ENCODE peak calls at places on chromosomes 6 and 20, in six cellular contexts. One of them, this sample, is unnamed.
A peak's percentile ranks its signal among the peaks of the same experiment; 100 is the strongest.

GRCh38 chr6:9690388-9690787 is 724.5 kb downstream of the TFAP2A start:
- DNase-seq in AG08396: no peak
- DNase-seq in stimulated activated CD4-positive, alpha-beta T cell treated with anti-CD3 and anti-CD28 coated beads, Interleukin-2, amount 100 ng/mL, for 48 hours: no peak
- DNase-seq in NCI-H1105: no peak
- DNase-seq in AG04450: no peak
- DNase-seq in hypothalamus: no peak
- DNase-seq in this sample: no peak

GRCh38 chr20:10537850-10538480 is 102.9 kb downstream of the SLX4IP start:
- DNase-seq in NCI-H1105: no peak
- DNase-seq in AG08396: no peak
- DNase-seq in hypothalamus: no peak
- DNase-seq in stimulated activated CD4-positive, alpha-beta T cell treated with anti-CD3 and anti-CD28 coated beads, Interleukin-2, amount 100 ng/mL, for 48 hours: no peak
- DNase-seq in AG04450: no peak
- DNase-seq in this sample: no peak

GRCh38 chr6:65004283-65004682 is 702.7 kb downstream of the EYS start:
- DNase-seq in AG08396: no peak
- DNase-seq in NCI-H1105: no peak
- DNase-seq in hypothalamus: no peak
- DNase-seq in AG04450: no peak
- DNase-seq in stimulated activated CD4-positive, alpha-beta T cell treated with anti-CD3 and anti-CD28 coated beads, Interleukin-2, amount 100 ng/mL, for 48 hours: no peak
- DNase-seq in this sample: no peak

GRCh38 chr6:169254456-169255316 is 1.0 kb upstream of the THBS2 start:
- DNase-seq in AG08396: no peak
- DNase-seq in NCI-H1105: peak; percentile 46
- DNase-seq in stimulated activated CD4-positive, alpha-beta T cell treated with anti-CD3 and anti-CD28 coated beads, Interleukin-2, amount 100 ng/mL, for 48 hours: no peak
- DNase-seq in AG04450: no peak
- DNase-seq in hypothalamus: no peak
- DNase-seq in this sample: no peak

GRCh38 chr6:149716584-149716983 is 1.3 kb downstream of the LATS1 start:
- DNase-seq in AG08396: peak; percentile 33
- DNase-seq in AG04450: no peak
- DNase-seq in hypothalamus: no peak
- DNase-seq in NCI-H1105: no peak
- DNase-seq in stimulated activated CD4-positive, alpha-beta T cell treated with anti-CD3 and anti-CD28 coated beads, Interleukin-2, amount 100 ng/mL, for 48 hours: no peak
- DNase-seq in this sample: no peak

GRCh38 chr20:54107600-54108393 is 37.4 kb upstream of the BCAS1 start:
- DNase-seq in stimulated activated CD4-positive, alpha-beta T cell treated with anti-CD3 and anti-CD28 coated beads, Interleukin-2, amount 100 ng/mL, for 48 hours: no peak
- DNase-seq in NCI-H1105: no peak
- DNase-seq in hypothalamus: no peak
- DNase-seq in AG08396: no peak
- DNase-seq in AG04450: no peak
- DNase-seq in this sample: no peak

GRCh38 chr6:41191569-41191968 is 9.4 kb downstream of the TREML2 start:
- DNase-seq in AG04450: no peak
- DNase-seq in AG08396: peak; percentile 56
- DNase-seq in NCI-H1105: no peak
- DNase-seq in hypothalamus: no peak
- DNase-seq in stimulated activated CD4-positive, alpha-beta T cell treated with anti-CD3 and anti-CD28 coated beads, Interleukin-2, amount 100 ng/mL, for 48 hours: peak; percentile 39
- DNase-seq in this sample: peak; percentile 38

GRCh38 chr6:169794317-169795055 is 43.1 kb downstream of the ERMARD start:
- DNase-seq in AG04450: no peak
- DNase-seq in NCI-H1105: peak; percentile 97
- DNase-seq in stimulated activated CD4-positive, alpha-beta T cell treated with anti-CD3 and anti-CD28 coated beads, Interleukin-2, amount 100 ng/mL, for 48 hours: no peak
- DNase-seq in AG08396: no peak
- DNase-seq in hypothalamus: no peak
- DNase-seq in this sample: no peak

GRCh38 chr6:108651781-108652227 is 91.1 kb downstream of the FOXO3 start:
- DNase-seq in hypothalamus: no peak
- DNase-seq in AG04450: peak; percentile 67
- DNase-seq in stimulated activated CD4-positive, alpha-beta T cell treated with anti-CD3 and anti-CD28 coated beads, Interleukin-2, amount 100 ng/mL, for 48 hours: no peak
- DNase-seq in AG08396: peak; percentile 67
- DNase-seq in NCI-H1105: no peak
- DNase-seq in this sample: peak; percentile 14

GRCh38 chr20:31833130-31833930 is 12.1 kb downstream of the FOXS1 start:
- DNase-seq in AG08396: peak; percentile 63
- DNase-seq in AG04450: no peak
- DNase-seq in hypothalamus: peak; percentile 6
- DNase-seq in NCI-H1105: no peak
- DNase-seq in stimulated activated CD4-positive, alpha-beta T cell treated with anti-CD3 and anti-CD28 coated beads, Interleukin-2, amount 100 ng/mL, for 48 hours: peak; percentile 64
- DNase-seq in this sample: peak; percentile 98

GRCh38 chr6:16168858-16169257 is 40.0 kb downstream of the MYLIP start:
- DNase-seq in stimulated activated CD4-positive, alpha-beta T cell treated with anti-CD3 and anti-CD28 coated beads, Interleukin-2, amount 100 ng/mL, for 48 hours: no peak
- DNase-seq in AG04450: no peak
- DNase-seq in NCI-H1105: peak; percentile 46
- DNase-seq in AG08396: no peak
- DNase-seq in hypothalamus: no peak
- DNase-seq in this sample: no peak

GRCh38 chr6:40996591-40997247 is 42.3 kb downstream of the UNC5CL start:
- DNase-seq in AG04450: no peak
- DNase-seq in AG08396: peak; percentile 10
- DNase-seq in hypothalamus: no peak
- DNase-seq in NCI-H1105: no peak
- DNase-seq in stimulated activated CD4-positive, alpha-beta T cell treated with anti-CD3 and anti-CD28 coated beads, Interleukin-2, amount 100 ng/mL, for 48 hours: no peak
- DNase-seq in this sample: no peak

GRCh38 chr20:63156221-63156671 is 59.7 kb downstream of the YTHDF1 start:
- DNase-seq in AG04450: no peak
- DNase-seq in stimulated activated CD4-positive, alpha-beta T cell treated with anti-CD3 and anti-CD28 coated beads, Interleukin-2, amount 100 ng/mL, for 48 hours: no peak
- DNase-seq in AG08396: no peak
- DNase-seq in hypothalamus: no peak
- DNase-seq in NCI-H1105: no peak
- DNase-seq in this sample: peak; percentile 57

GRCh38 chr6:155408981-155409380 is 46.7 kb downstream of the NOX3 start:
- DNase-seq in NCI-H1105: no peak
- DNase-seq in stimulated activated CD4-positive, alpha-beta T cell treated with anti-CD3 and anti-CD28 coated beads, Interleukin-2, amount 100 ng/mL, for 48 hours: no peak
- DNase-seq in AG04450: no peak
- DNase-seq in AG08396: no peak
- DNase-seq in hypothalamus: no peak
- DNase-seq in this sample: no peak

GRCh38 chr20:50728981-50729874 is 2.2 kb upstream of the PARD6B start:
- DNase-seq in NCI-H1105: no peak
- DNase-seq in stimulated activated CD4-positive, alpha-beta T cell treated with anti-CD3 and anti-CD28 coated beads, Interleukin-2, amount 100 ng/mL, for 48 hours: no peak
- DNase-seq in AG08396: no peak
- DNase-seq in AG04450: no peak
- DNase-seq in hypothalamus: no peak
- DNase-seq in this sample: no peak

GRCh38 chr20:11832397-11832796 is 85.3 kb upstream of the BTBD3 start:
- DNase-seq in AG08396: no peak
- DNase-seq in AG04450: no peak
- DNase-seq in hypothalamus: no peak
- DNase-seq in NCI-H1105: no peak
- DNase-seq in stimulated activated CD4-positive, alpha-beta T cell treated with anti-CD3 and anti-CD28 coated beads, Interleukin-2, amount 100 ng/mL, for 48 hours: no peak
- DNase-seq in this sample: no peak

GRCh38 chr20:41717464-41717863 is 99.3 kb upstream of the CHD6 start:
- DNase-seq in AG04450: no peak
- DNase-seq in NCI-H1105: peak; percentile 87
- DNase-seq in stimulated activated CD4-positive, alpha-beta T cell treated with anti-CD3 and anti-CD28 coated beads, Interleukin-2, amount 100 ng/mL, for 48 hours: no peak
- DNase-seq in hypothalamus: no peak
- DNase-seq in AG08396: peak; percentile 34
- DNase-seq in this sample: peak; percentile 30

GRCh38 chr6:40912158-40912946 is 126.7 kb downstream of the UNC5CL start:
- DNase-seq in NCI-H1105: peak; percentile 81
- DNase-seq in AG08396: peak; percentile 29
- DNase-seq in hypothalamus: peak; percentile 4
- DNase-seq in stimulated activated CD4-positive, alpha-beta T cell treated with anti-CD3 and anti-CD28 coated beads, Interleukin-2, amount 100 ng/mL, for 48 hours: no peak
- DNase-seq in AG04450: no peak
- DNase-seq in this sample: peak; percentile 79

GRCh38 chr20:62902926-62903615 is 23.2 kb downstream of the DIDO1 start:
- DNase-seq in AG04450: peak; percentile 57
- DNase-seq in NCI-H1105: no peak
- DNase-seq in AG08396: peak; percentile 71
- DNase-seq in stimulated activated CD4-positive, alpha-beta T cell treated with anti-CD3 and anti-CD28 coated beads, Interleukin-2, amount 100 ng/mL, for 48 hours: no peak
- DNase-seq in hypothalamus: no peak
- DNase-seq in this sample: no peak

GRCh38 chr20:38123021-38123587 is 42.0 kb downstream of the TGM2 start:
- DNase-seq in stimulated activated CD4-positive, alpha-beta T cell treated with anti-CD3 and anti-CD28 coated beads, Interleukin-2, amount 100 ng/mL, for 48 hours: no peak
- DNase-seq in hypothalamus: no peak
- DNase-seq in NCI-H1105: no peak
- DNase-seq in AG08396: no peak
- DNase-seq in AG04450: no peak
- DNase-seq in this sample: peak; percentile 54

GRCh38 chr20:59441860-59442810 is 141.7 kb downstream of the EDN3 start:
- DNase-seq in NCI-H1105: no peak
- DNase-seq in stimulated activated CD4-positive, alpha-beta T cell treated with anti-CD3 and anti-CD28 coated beads, Interleukin-2, amount 100 ng/mL, for 48 hours: no peak
- DNase-seq in AG04450: no peak
- DNase-seq in hypothalamus: no peak
- DNase-seq in AG08396: no peak
- DNase-seq in this sample: peak; percentile 63

GRCh38 chr6:169173532-169174268 is 79.9 kb downstream of the THBS2 start:
- DNase-seq in hypothalamus: no peak
- DNase-seq in stimulated activated CD4-positive, alpha-beta T cell treated with anti-CD3 and anti-CD28 coated beads, Interleukin-2, amount 100 ng/mL, for 48 hours: no peak
- DNase-seq in NCI-H1105: no peak
- DNase-seq in AG04450: no peak
- DNase-seq in AG08396: no peak
- DNase-seq in this sample: peak; percentile 17

GRCh38 chr20:33482581-33482980 is 7.3 kb upstream of the CBFA2T2 start:
- DNase-seq in hypothalamus: no peak
- DNase-seq in NCI-H1105: no peak
- DNase-seq in stimulated activated CD4-positive, alpha-beta T cell treated with anti-CD3 and anti-CD28 coated beads, Interleukin-2, amount 100 ng/mL, for 48 hours: no peak
- DNase-seq in AG08396: no peak
- DNase-seq in AG04450: no peak
- DNase-seq in this sample: no peak

GRCh38 chr20:41047975-41048305 is 19.3 kb downstream of the TOP1 start:
- DNase-seq in AG08396: peak; percentile 43
- DNase-seq in hypothalamus: no peak
- DNase-seq in AG04450: no peak
- DNase-seq in stimulated activated CD4-positive, alpha-beta T cell treated with anti-CD3 and anti-CD28 coated beads, Interleukin-2, amount 100 ng/mL, for 48 hours: no peak
- DNase-seq in NCI-H1105: no peak
- DNase-seq in this sample: no peak

This sample was measured in SJCRH30.